ENCODE peak calls at places on chromosomes 11 and 22, in six cellular contexts. One of them, this sample, is unnamed.
A peak's percentile ranks its signal among the peaks of the same experiment; 100 is the strongest.

GRCh38 chr11:104124979-104125378 is 39.0 kb downstream of the PDGFD start:
- DNase-seq in A549: no peak
- DNase-seq in CD8-positive, alpha-beta memory T cell: no peak
- DNase-seq in upper lobe of right lung: no peak
- DNase-seq in mesendoderm: no peak
- DNase-seq in OCI-LY7: no peak
- DNase-seq in this sample: no peak

GRCh38 chr22:39928556-39929401 is 27.9 kb downstream of the GRAP2 start:
- DNase-seq in A549: no peak
- DNase-seq in CD8-positive, alpha-beta memory T cell: no peak
- DNase-seq in upper lobe of right lung: no peak
- DNase-seq in mesendoderm: no peak
- DNase-seq in OCI-LY7: no peak
- DNase-seq in this sample: no peak

GRCh38 chr11:70912226-70912840 is 340.0 kb downstream of the SHANK2 start:
- DNase-seq in A549: no peak
- DNase-seq in CD8-positive, alpha-beta memory T cell: no peak
- DNase-seq in upper lobe of right lung: peak; percentile 1
- DNase-seq in mesendoderm: no peak
- DNase-seq in OCI-LY7: no peak
- DNase-seq in this sample: no peak

GRCh38 chr11:2518983-2519340 is 74.2 kb downstream of the KCNQ1 start:
- DNase-seq in A549: no peak
- DNase-seq in CD8-positive, alpha-beta memory T cell: no peak
- DNase-seq in upper lobe of right lung: peak; percentile 43
- DNase-seq in mesendoderm: no peak
- DNase-seq in OCI-LY7: no peak
- DNase-seq in this sample: no peak

GRCh38 chr22:25780673-25781072 is 38.7 kb downstream of the MYO18B start:
- DNase-seq in A549: no peak
- DNase-seq in CD8-positive, alpha-beta memory T cell: no peak
- DNase-seq in upper lobe of right lung: no peak
- DNase-seq in mesendoderm: no peak
- DNase-seq in OCI-LY7: no peak
- DNase-seq in this sample: no peak

GRCh38 chr11:33000181-33000580 is 15.5 kb upstream of the DEPDC7 start:
- DNase-seq in A549: no peak
- DNase-seq in CD8-positive, alpha-beta memory T cell: no peak
- DNase-seq in upper lobe of right lung: no peak
- DNase-seq in mesendoderm: no peak
- DNase-seq in OCI-LY7: no peak
- DNase-seq in this sample: no peak

GRCh38 chr11:126790550-126790981 is 210.0 kb downstream of the KIRREL3 start:
- DNase-seq in A549: no peak
- DNase-seq in CD8-positive, alpha-beta memory T cell: no peak
- DNase-seq in upper lobe of right lung: no peak
- DNase-seq in mesendoderm: peak; percentile 81
- DNase-seq in OCI-LY7: no peak
- DNase-seq in this sample: peak; percentile 57

GRCh38 chr22:37340331-37341262 is 58.3 kb downstream of the CYTH4 start:
- DNase-seq in A549: no peak
- DNase-seq in CD8-positive, alpha-beta memory T cell: no peak
- DNase-seq in upper lobe of right lung: no peak
- DNase-seq in mesendoderm: no peak
- DNase-seq in OCI-LY7: no peak
- DNase-seq in this sample: no peak

GRCh38 chr11:113649311-113649710 is 56.8 kb downstream of the TMPRSS5 start:
- DNase-seq in A549: no peak
- DNase-seq in CD8-positive, alpha-beta memory T cell: no peak
- DNase-seq in upper lobe of right lung: no peak
- DNase-seq in mesendoderm: no peak
- DNase-seq in OCI-LY7: no peak
- DNase-seq in this sample: no peak

GRCh38 chr11:20029193-20029592 is 131.1 kb downstream of the DBX1 start:
- DNase-seq in A549: no peak
- DNase-seq in CD8-positive, alpha-beta memory T cell: no peak
- DNase-seq in upper lobe of right lung: no peak
- DNase-seq in mesendoderm: no peak
- DNase-seq in OCI-LY7: no peak
- DNase-seq in this sample: peak; percentile 14

GRCh38 chr22:29310863-29311339 is 4.5 kb downstream of the GAS2L1 start:
- DNase-seq in A549: peak; percentile 91
- DNase-seq in CD8-positive, alpha-beta memory T cell: peak; percentile 15
- DNase-seq in upper lobe of right lung: peak; percentile 96
- DNase-seq in mesendoderm: peak; percentile 95
- DNase-seq in OCI-LY7: no peak
- DNase-seq in this sample: peak; percentile 96

GRCh38 chr11:93659216-93659615 is 2.3 kb upstream of the CEP295 start:
- DNase-seq in A549: no peak
- DNase-seq in CD8-positive, alpha-beta memory T cell: no peak
- DNase-seq in upper lobe of right lung: no peak
- DNase-seq in mesendoderm: no peak
- DNase-seq in OCI-LY7: no peak
- DNase-seq in this sample: no peak

GRCh38 chr11:2846056-2846455 is 39.5 kb downstream of the CDKN1C start:
- DNase-seq in A549: no peak
- DNase-seq in CD8-positive, alpha-beta memory T cell: no peak
- DNase-seq in upper lobe of right lung: no peak
- DNase-seq in mesendoderm: peak; percentile 79
- DNase-seq in OCI-LY7: no peak
- DNase-seq in this sample: no peak

GRCh38 chr11:124657922-124658321 is 15.6 kb downstream of the SIAE start:
- DNase-seq in A549: no peak
- DNase-seq in CD8-positive, alpha-beta memory T cell: no peak
- DNase-seq in upper lobe of right lung: no peak
- DNase-seq in mesendoderm: no peak
- DNase-seq in OCI-LY7: no peak
- DNase-seq in this sample: no peak

GRCh38 chr11:126343051-126343450 is 12.4 kb upstream of the ST3GAL4 start:
- DNase-seq in A549: no peak
- DNase-seq in CD8-positive, alpha-beta memory T cell: no peak
- DNase-seq in upper lobe of right lung: no peak
- DNase-seq in mesendoderm: no peak
- DNase-seq in OCI-LY7: no peak
- DNase-seq in this sample: no peak

GRCh38 chr22:19806213-19807160 is 45.9 kb downstream of the TBX1 start:
- DNase-seq in A549: peak; percentile 50
- DNase-seq in CD8-positive, alpha-beta memory T cell: no peak
- DNase-seq in upper lobe of right lung: peak; percentile 87
- DNase-seq in mesendoderm: no peak
- DNase-seq in OCI-LY7: no peak
- DNase-seq in this sample: no peak

GRCh38 chr11:36214484-36214883 is 74.7 kb downstream of the COMMD9 start:
- DNase-seq in A549: no peak
- DNase-seq in CD8-positive, alpha-beta memory T cell: no peak
- DNase-seq in upper lobe of right lung: no peak
- DNase-seq in mesendoderm: peak; percentile 34
- DNase-seq in OCI-LY7: no peak
- DNase-seq in this sample: no peak

DNA sequence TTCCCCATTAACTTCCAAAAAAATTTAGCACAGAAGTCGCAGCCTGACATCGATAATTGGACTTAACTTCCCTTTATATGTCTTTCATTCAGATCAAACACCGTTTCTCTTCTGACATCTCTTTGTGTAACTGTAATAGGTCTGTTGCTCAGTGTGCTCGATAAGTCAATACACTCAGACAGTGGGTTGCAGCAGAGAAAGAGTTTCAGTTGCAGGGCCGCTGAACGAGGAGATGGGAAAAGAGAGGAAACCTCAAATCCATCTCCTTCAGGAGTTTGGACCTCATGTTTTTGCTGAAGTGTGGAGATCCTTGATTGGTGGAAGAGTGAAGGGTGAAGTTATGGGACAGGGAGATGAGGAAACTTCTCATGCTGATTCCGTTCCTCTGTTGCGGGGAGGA is 1.1 kb downstream of the SAMM50 start:
- DNase-seq in A549: no peak
- DNase-seq in CD8-positive, alpha-beta memory T cell: no peak
- DNase-seq in upper lobe of right lung: no peak
- DNase-seq in mesendoderm: peak; percentile 3
- DNase-seq in OCI-LY7: no peak
- DNase-seq in this sample: no peak
- H3K27ac ChIP-seq in A549: peak overlapping the region; percentile 96
- H3K27ac ChIP-seq in CD8-positive, alpha-beta memory T cell: no peak overlapping the region
- H3K27ac ChIP-seq in upper lobe of right lung: no peak overlapping the region
- H3K27ac ChIP-seq in mesendoderm: no peak overlapping the region
- H3K27ac ChIP-seq in OCI-LY7: peak overlapping the region; percentile 49
- H3K27ac ChIP-seq in this sample: no peak overlapping the region

GRCh38 chr22:43300891-43301676 is 42.1 kb downstream of the SCUBE1 start:
- DNase-seq in A549: no peak
- DNase-seq in CD8-positive, alpha-beta memory T cell: no peak
- DNase-seq in upper lobe of right lung: no peak
- DNase-seq in mesendoderm: no peak
- DNase-seq in OCI-LY7: no peak
- DNase-seq in this sample: no peak
- H3K27ac ChIP-seq in A549: no peak overlapping the region
- H3K27ac ChIP-seq in CD8-positive, alpha-beta memory T cell: no peak overlapping the region
- H3K27ac ChIP-seq in upper lobe of right lung: no peak overlapping the region
- H3K27ac ChIP-seq in mesendoderm: no peak overlapping the region
- H3K27ac ChIP-seq in OCI-LY7: no peak overlapping the region
- H3K27ac ChIP-seq in this sample: no peak overlapping the region

GRCh38 chr11:121478226-121478894 is 25.6 kb upstream of the SORL1-AS1 start:
- DNase-seq in A549: no peak
- DNase-seq in CD8-positive, alpha-beta memory T cell: no peak
- DNase-seq in upper lobe of right lung: no peak
- DNase-seq in mesendoderm: no peak
- DNase-seq in OCI-LY7: no peak
- DNase-seq in this sample: no peak
- H3K27ac ChIP-seq in A549: no peak overlapping the region
- H3K27ac ChIP-seq in CD8-positive, alpha-beta memory T cell: no peak overlapping the region
- H3K27ac ChIP-seq in upper lobe of right lung: no peak overlapping the region
- H3K27ac ChIP-seq in mesendoderm: peak overlapping the region; percentile 77
- H3K27ac ChIP-seq in OCI-LY7: no peak overlapping the region
- H3K27ac ChIP-seq in this sample: no peak overlapping the region

GRCh38 chr22:48683640-48684039 is 1144.0 kb downstream of the BRD1 start:
- DNase-seq in A549: no peak
- DNase-seq in CD8-positive, alpha-beta memory T cell: no peak
- DNase-seq in upper lobe of right lung: no peak
- DNase-seq in mesendoderm: no peak
- DNase-seq in OCI-LY7: no peak
- DNase-seq in this sample: no peak
- H3K27ac ChIP-seq in A549: no peak overlapping the region
- H3K27ac ChIP-seq in CD8-positive, alpha-beta memory T cell: no peak overlapping the region
- H3K27ac ChIP-seq in upper lobe of right lung: no peak overlapping the region
- H3K27ac ChIP-seq in mesendoderm: no peak overlapping the region
- H3K27ac ChIP-seq in OCI-LY7: no peak overlapping the region
- H3K27ac ChIP-seq in this sample: no peak overlapping the region

GRCh38 chr11:73314121-73314948 is 6.3 kb downstream of the ARHGEF17 start:
- DNase-seq in A549: no peak
- DNase-seq in CD8-positive, alpha-beta memory T cell: no peak
- DNase-seq in upper lobe of right lung: peak; percentile 80
- DNase-seq in mesendoderm: peak; percentile 98
- DNase-seq in OCI-LY7: peak; percentile 29
- DNase-seq in this sample: peak; percentile 28

GRCh38 chr11:73317373-73317772 is 9.3 kb downstream of the ARHGEF17 start:
- DNase-seq in A549: no peak
- DNase-seq in CD8-positive, alpha-beta memory T cell: no peak
- DNase-seq in upper lobe of right lung: peak; percentile 85
- DNase-seq in mesendoderm: no peak
- DNase-seq in OCI-LY7: no peak
- DNase-seq in this sample: peak; percentile 70

GRCh38 chr11:73315288-73316020 is 7.4 kb downstream of the ARHGEF17 start:
- DNase-seq in A549: no peak
- DNase-seq in CD8-positive, alpha-beta memory T cell: no peak
- DNase-seq in upper lobe of right lung: no peak
- DNase-seq in mesendoderm: no peak
- DNase-seq in OCI-LY7: no peak
- DNase-seq in this sample: no peak

GRCh38 chr11:73317803-73318202 is 9.7 kb downstream of the ARHGEF17 start:
- DNase-seq in A549: no peak
- DNase-seq in CD8-positive, alpha-beta memory T cell: no peak
- DNase-seq in upper lobe of right lung: no peak
- DNase-seq in mesendoderm: no peak
- DNase-seq in OCI-LY7: no peak
- DNase-seq in this sample: no peak

DNA sequence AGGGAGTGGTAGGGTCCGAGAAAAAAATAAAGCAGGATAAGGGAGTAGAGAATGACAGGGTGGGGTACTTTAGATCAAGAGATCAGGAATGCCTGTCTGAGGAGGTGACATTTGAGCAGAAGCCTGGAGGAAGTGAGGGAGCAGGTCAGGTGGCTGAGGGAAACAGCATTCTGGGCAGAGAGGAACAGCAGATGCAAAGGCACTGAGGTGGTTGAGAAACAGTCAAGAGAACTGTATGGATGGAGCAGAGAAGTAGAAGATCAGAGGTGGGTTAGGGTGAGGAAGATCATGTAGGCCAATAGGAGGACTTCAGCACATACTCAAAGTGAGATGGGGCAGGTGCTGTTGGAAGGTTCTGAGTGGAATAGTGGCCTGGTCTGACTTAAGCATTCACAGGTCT is 8.3 kb downstream of the ARHGEF17 start:
- DNase-seq in A549: no peak
- DNase-seq in CD8-positive, alpha-beta memory T cell: no peak
- DNase-seq in upper lobe of right lung: no peak
- DNase-seq in mesendoderm: no peak
- DNase-seq in OCI-LY7: no peak
- DNase-seq in this sample: no peak
- H3K27ac ChIP-seq in A549: no peak overlapping the region
- H3K27ac ChIP-seq in CD8-positive, alpha-beta memory T cell: no peak overlapping the region
- H3K27ac ChIP-seq in upper lobe of right lung: peak overlapping the region; percentile 82
- H3K27ac ChIP-seq in mesendoderm: no peak overlapping the region
- H3K27ac ChIP-seq in OCI-LY7: no peak overlapping the region
- H3K27ac ChIP-seq in this sample: no peak overlapping the region

DNA sequence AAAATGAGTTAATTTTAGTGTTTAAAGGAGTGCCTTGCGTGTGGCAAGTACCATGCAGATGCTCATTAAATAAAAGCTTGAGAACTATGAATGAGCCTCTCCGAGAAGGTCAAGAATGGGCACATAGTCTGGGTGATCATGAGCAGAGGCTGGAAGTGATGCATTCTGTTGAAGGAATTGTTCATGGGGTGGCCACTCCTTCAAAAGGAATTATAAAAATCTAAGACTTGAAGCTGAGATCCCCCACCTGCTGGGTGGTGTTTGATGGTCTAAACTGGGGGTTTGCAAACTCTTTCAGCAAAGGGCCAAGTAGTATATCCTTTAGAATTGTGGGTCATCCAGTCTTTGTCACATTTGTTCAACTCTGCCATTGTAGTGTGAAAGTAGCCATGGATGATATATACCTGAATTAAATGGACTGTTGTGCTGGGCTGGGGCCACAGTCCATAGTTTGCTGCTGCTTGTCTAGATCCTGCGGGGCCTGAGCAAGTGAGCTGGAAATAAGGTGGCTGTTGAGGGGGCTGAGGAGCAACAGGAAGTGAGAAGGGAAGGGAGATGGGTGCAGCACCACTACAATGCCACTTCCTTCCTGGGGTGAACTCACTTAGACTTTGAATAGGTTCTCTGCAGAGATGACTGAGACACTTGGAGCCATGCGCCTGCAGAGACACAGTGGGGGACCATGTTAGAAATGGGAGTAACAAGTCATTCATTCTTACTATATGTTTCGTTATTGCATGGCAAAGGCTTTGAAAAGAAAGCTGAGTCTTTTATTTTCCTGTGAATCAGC is 179.0 kb downstream of the SNX19 start:
- DNase-seq in A549: no peak
- DNase-seq in CD8-positive, alpha-beta memory T cell: no peak
- DNase-seq in upper lobe of right lung: no peak
- DNase-seq in mesendoderm: no peak
- DNase-seq in OCI-LY7: no peak
- DNase-seq in this sample: no peak
- H3K27ac ChIP-seq in A549: no peak overlapping the region
- H3K27ac ChIP-seq in CD8-positive, alpha-beta memory T cell: no peak overlapping the region
- H3K27ac ChIP-seq in upper lobe of right lung: peak overlapping the region; percentile 1
- H3K27ac ChIP-seq in mesendoderm: no peak overlapping the region
- H3K27ac ChIP-seq in OCI-LY7: no peak overlapping the region
- H3K27ac ChIP-seq in this sample: no peak overlapping the region

GRCh38 chr11:65470433-65470832 is 28.4 kb upstream of the MALAT1 start:
- DNase-seq in A549: no peak
- DNase-seq in CD8-positive, alpha-beta memory T cell: no peak
- DNase-seq in upper lobe of right lung: no peak
- DNase-seq in mesendoderm: no peak
- DNase-seq in OCI-LY7: no peak
- DNase-seq in this sample: no peak
- H3K27ac ChIP-seq in A549: peak overlapping the region; percentile 96
- H3K27ac ChIP-seq in CD8-positive, alpha-beta memory T cell: no peak overlapping the region
- H3K27ac ChIP-seq in upper lobe of right lung: peak overlapping the region; percentile 90
- H3K27ac ChIP-seq in mesendoderm: no peak overlapping the region
- H3K27ac ChIP-seq in OCI-LY7: no peak overlapping the region
- H3K27ac ChIP-seq in this sample: no peak overlapping the region